ENCODE peak calls at places on chromosomes 12 and 14, in eight cellular contexts. X is progenitor cell of endocrine pancreas; F is Caki2; U is stimulated activated CD4-positive, alpha-beta T cell treated with anti-CD3 and anti-CD28 coated beads, Interleukin-12 subunit alpha, Interleukin-12 subunit beta, amount 100 ng/mL, for 4 hours; Y is WERI-Rb-1; S is naive thymus-derived CD8-positive, alpha-beta T cell; M is ecto neural progenitor cell; H is IMR-90. Z is an unnamed sample.

GRCh38 chr12:122355702-122356101 is 66.8 kb downstream of the CLIP1 start:
- DNase-seq in X (no peak), F (no peak), U (no peak), Y (peak), S (no peak), M (no peak), H (no peak), Z (no peak)

GRCh38 chr14:104936361-104937155 is 11.9 kb downstream of the PLD4 start:
- DNase-seq in X (no peak), F (no peak), U (no peak), Y (no peak), S (no peak), M (no peak), H (no peak), Z (no peak)

GRCh38 chr12:96906849-96907664 is at the start of gene NEDD1:
- DNase-seq in X (peak), F (peak), U (peak), Y (peak), S (peak), M (peak), H (peak), Z (peak)

GRCh38 chr12:65891987-65892481 is 67.8 kb downstream of the HMGA2 start:
- DNase-seq in X (no peak), F (peak), U (no peak), Y (no peak), S (no peak), M (no peak), H (peak), Z (no peak)

GRCh38 chr14:39967885-39968284 is 535.7 kb upstream of the FBXO33 start:
- DNase-seq in X (no peak), F (no peak), U (no peak), Y (no peak), S (no peak), M (no peak), H (no peak), Z (no peak)

GRCh38 chr14:101369916-101370592 is 191.2 kb upstream of the DIO3 start:
- DNase-seq in X (no peak), F (no peak), U (no peak), Y (no peak), S (no peak), M (no peak), H (no peak), Z (no peak)

GRCh38 chr12:43338848-43339526 is 213.0 kb downstream of the ADAMTS20 start:
- DNase-seq in X (no peak), F (peak), U (no peak), Y (peak), S (no peak), M (no peak), H (peak), Z (peak)

GRCh38 chr14:56810850-56811595 is 744 bp upstream of the OTX2 start:
- DNase-seq in X (no peak), F (no peak), U (no peak), Y (peak), S (no peak), M (no peak), H (no peak), Z (no peak)

GRCh38 chr12:91507754-91508153 is 325.1 kb upstream of the DCN start:
- DNase-seq in X (no peak), F (no peak), U (no peak), Y (no peak), S (no peak), M (no peak), H (no peak), Z (no peak)